ENCODE peak calls at places on chromosomes 4 and X, in four cellular contexts. One of them, this sample, is unnamed.

GRCh38 chr4:38008493-38009120 is 48.4 kb downstream of the PTTG2 start:
- DNase-seq in upper lobe of right lung: no peak
- DNase-seq in fibroblast of lung: no peak
- DNase-seq in cardiac muscle cell: no peak
- DNase-seq in this sample: no peak

GRCh38 chr4:26226978-26227377 is 93.8 kb upstream of the RBPJ start:
- DNase-seq in cardiac muscle cell: no peak
- DNase-seq in upper lobe of right lung: no peak
- DNase-seq in fibroblast of lung: no peak
- DNase-seq in this sample: no peak

GRCh38 chr4:7538518-7538917 is 103.8 kb upstream of the PSAPL1 start:
- DNase-seq in fibroblast of lung: no peak
- DNase-seq in cardiac muscle cell: no peak
- DNase-seq in upper lobe of right lung: no peak
- DNase-seq in this sample: no peak

GRCh38 chrX:27995611-27996010 is 14.4 kb upstream of the DCAF8L1 start:
- DNase-seq in cardiac muscle cell: no peak
- DNase-seq in fibroblast of lung: no peak
- DNase-seq in upper lobe of right lung: no peak
- DNase-seq in this sample: no peak

GRCh38 chr4:12761694-12762093 is 722.4 kb downstream of the RAB28 start:
- DNase-seq in cardiac muscle cell: no peak
- DNase-seq in upper lobe of right lung: no peak
- DNase-seq in fibroblast of lung: no peak
- DNase-seq in this sample: no peak

GRCh38 chr4:181807771-181808170 is 435.4 kb upstream of the TENM3 start:
- DNase-seq in cardiac muscle cell: no peak
- DNase-seq in upper lobe of right lung: no peak
- DNase-seq in fibroblast of lung: no peak
- DNase-seq in this sample: no peak

GRCh38 chrX:270848-271367 is 10.3 kb upstream of the PLCXD1 start:
- DNase-seq in upper lobe of right lung: peak; percentile 84
- DNase-seq in fibroblast of lung: no peak
- DNase-seq in cardiac muscle cell: no peak
- DNase-seq in this sample: no peak

GRCh38 chr4:78569291-78569821 is 17.8 kb downstream of the ANXA3 start:
- DNase-seq in fibroblast of lung: peak; percentile 69
- DNase-seq in upper lobe of right lung: no peak
- DNase-seq in cardiac muscle cell: no peak
- DNase-seq in this sample: no peak

GRCh38 chr4:85952518-85952917 is 407.3 kb downstream of the MAPK10 start:
- DNase-seq in cardiac muscle cell: no peak
- DNase-seq in fibroblast of lung: peak; percentile 73
- DNase-seq in upper lobe of right lung: no peak
- DNase-seq in this sample: no peak

GRCh38 chr4:158610790-158611189 is 60.9 kb downstream of the C4orf46 start:
- DNase-seq in upper lobe of right lung: no peak
- DNase-seq in fibroblast of lung: peak; percentile 6
- DNase-seq in cardiac muscle cell: no peak
- DNase-seq in this sample: peak; percentile 16

GRCh38 chr4:38788327-38788726 is 5.5 kb upstream of the TLR10 start:
- DNase-seq in fibroblast of lung: peak; percentile 25
- DNase-seq in upper lobe of right lung: no peak
- DNase-seq in cardiac muscle cell: no peak
- DNase-seq in this sample: no peak

GRCh38 chr4:54225671-54226398 is 3.3 kb upstream of the PDGFRA start:
- DNase-seq in upper lobe of right lung: no peak
- DNase-seq in fibroblast of lung: peak; percentile 34
- DNase-seq in cardiac muscle cell: peak; percentile 31
- DNase-seq in this sample: no peak

GRCh38 chr4:122662701-122663100 is 41.8 kb upstream of the IL21 start:
- DNase-seq in cardiac muscle cell: no peak
- DNase-seq in upper lobe of right lung: no peak
- DNase-seq in fibroblast of lung: no peak
- DNase-seq in this sample: no peak

GRCh38 chrX:69961365-69962072 is 88.2 kb downstream of the AWAT2 start:
- DNase-seq in upper lobe of right lung: no peak
- DNase-seq in fibroblast of lung: peak; percentile 0
- DNase-seq in cardiac muscle cell: no peak
- DNase-seq in this sample: peak; percentile 0

GRCh38 chr4:124295413-124295812 is 417.1 kb downstream of the ANKRD50 start:
- DNase-seq in fibroblast of lung: no peak
- DNase-seq in cardiac muscle cell: no peak
- DNase-seq in upper lobe of right lung: no peak
- DNase-seq in this sample: no peak

GRCh38 chr4:40546506-40546905 is 83.2 kb downstream of the RBM47 start:
- DNase-seq in upper lobe of right lung: no peak
- DNase-seq in fibroblast of lung: no peak
- DNase-seq in cardiac muscle cell: no peak
- DNase-seq in this sample: no peak

GRCh38 chrX:104166735-104167436 is 633 bp downstream of the FAM199X start:
- DNase-seq in upper lobe of right lung: no peak
- DNase-seq in fibroblast of lung: no peak
- DNase-seq in cardiac muscle cell: no peak
- DNase-seq in this sample: no peak

GRCh38 chr4:183532823-183533222 is 28.0 kb downstream of the ING2 start:
- DNase-seq in fibroblast of lung: peak; percentile 56
- DNase-seq in cardiac muscle cell: no peak
- DNase-seq in upper lobe of right lung: no peak
- DNase-seq in this sample: no peak

GRCh38 chr4:5568931-5569330 is 139.4 kb downstream of the EVC2 start:
- DNase-seq in fibroblast of lung: no peak
- DNase-seq in upper lobe of right lung: no peak
- DNase-seq in cardiac muscle cell: no peak
- DNase-seq in this sample: no peak

GRCh38 chr4:61533140-61533539 is 333.0 kb downstream of the ADGRL3 start:
- DNase-seq in cardiac muscle cell: no peak
- DNase-seq in upper lobe of right lung: no peak
- DNase-seq in fibroblast of lung: no peak
- DNase-seq in this sample: no peak

GRCh38 chr4:128191115-128191897 is 96.3 kb downstream of the PGRMC2 start:
- DNase-seq in cardiac muscle cell: peak; percentile 66
- DNase-seq in fibroblast of lung: peak; percentile 78
- DNase-seq in upper lobe of right lung: no peak
- DNase-seq in this sample: peak; percentile 80

GRCh38 chr4:146545102-146545501 is 23.4 kb upstream of the SLC10A7 start:
- DNase-seq in upper lobe of right lung: no peak
- DNase-seq in fibroblast of lung: peak; percentile 27
- DNase-seq in cardiac muscle cell: peak; percentile 21
- DNase-seq in this sample: peak; percentile 64

GRCh38 chrX:12971282-12972003 is 3.5 kb upstream of the TMSB4X start:
- DNase-seq in upper lobe of right lung: peak; percentile 65
- DNase-seq in fibroblast of lung: no peak
- DNase-seq in cardiac muscle cell: no peak
- DNase-seq in this sample: peak; percentile 72

DNA sequence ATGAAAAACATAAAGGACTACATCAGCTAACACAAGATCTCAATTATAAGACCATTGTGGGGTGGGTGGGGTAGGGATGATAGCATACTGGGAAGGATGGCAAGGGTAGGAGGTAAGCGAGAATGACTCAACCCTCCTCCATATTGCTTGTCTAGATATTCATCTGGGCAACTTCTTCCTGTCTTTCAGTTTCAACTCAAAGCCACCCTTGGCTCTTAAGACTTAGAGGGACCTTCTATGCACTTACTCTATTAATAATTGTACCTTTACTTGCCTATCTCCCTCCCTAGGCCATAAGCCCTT is 87.5 kb upstream of the ETNPPL start:
- DNase-seq in fibroblast of lung: no peak
- DNase-seq in upper lobe of right lung: no peak
- DNase-seq in cardiac muscle cell: no peak
- DNase-seq in this sample: no peak
- H3K4me3 ChIP-seq in fibroblast of lung: no peak overlapping the region
- H3K4me3 ChIP-seq in upper lobe of right lung: no peak overlapping the region
- H3K4me3 ChIP-seq in cardiac muscle cell: no peak overlapping the region
- H3K4me3 ChIP-seq in this sample: no peak overlapping the region

DNA sequence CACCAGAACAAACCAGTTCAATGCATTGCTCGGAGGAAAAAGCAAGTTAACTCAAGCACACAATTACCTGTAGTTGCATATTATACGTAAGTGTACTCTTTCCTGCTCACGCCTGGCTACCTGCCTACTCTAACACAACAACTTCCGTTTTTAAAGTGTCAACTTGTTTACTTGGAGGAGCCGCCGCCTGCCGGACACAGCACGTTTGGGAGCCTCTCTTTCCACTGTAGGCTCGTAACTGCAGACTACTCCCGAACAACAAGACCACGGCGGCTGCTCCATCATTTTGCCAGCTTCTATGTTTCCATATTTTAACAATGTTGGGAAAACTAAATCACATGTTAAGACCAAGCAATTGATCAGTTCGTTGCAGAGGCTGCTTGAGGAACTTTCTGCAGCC is 882 bp downstream of the MTNR1A start:
- DNase-seq in upper lobe of right lung: no peak
- DNase-seq in fibroblast of lung: peak; percentile 20
- DNase-seq in cardiac muscle cell: peak; percentile 46
- DNase-seq in this sample: no peak
- TF ChIP-seq CTCF in upper lobe of right lung: no peak
- TF ChIP-seq CTCF in fibroblast of lung: peak; percentile 13
- TF ChIP-seq CTCF in cardiac muscle cell: peak; percentile 25
- TF ChIP-seq CTCF in this sample: no peak

GRCh38 chrX:40084471-40084870 is 13.3 kb downstream of the BCOR start:
- DNase-seq in cardiac muscle cell: no peak
- DNase-seq in upper lobe of right lung: no peak
- DNase-seq in fibroblast of lung: no peak
- DNase-seq in this sample: no peak

GRCh38 chrX:40083979-40084359 is 13.8 kb downstream of the BCOR start:
- DNase-seq in cardiac muscle cell: no peak
- DNase-seq in fibroblast of lung: no peak
- DNase-seq in upper lobe of right lung: no peak
- DNase-seq in this sample: no peak

GRCh38 chrX:40085714-40086113 is 12.0 kb downstream of the BCOR start:
- DNase-seq in upper lobe of right lung: no peak
- DNase-seq in cardiac muscle cell: no peak
- DNase-seq in fibroblast of lung: no peak
- DNase-seq in this sample: no peak

GRCh38 chrX:40086569-40087335 is 11.0 kb downstream of the BCOR start:
- DNase-seq in upper lobe of right lung: no peak
- DNase-seq in fibroblast of lung: peak; percentile 79
- DNase-seq in cardiac muscle cell: no peak
- DNase-seq in this sample: no peak

GRCh38 chrX:40085086-40085551 is 12.6 kb downstream of the BCOR start:
- DNase-seq in upper lobe of right lung: no peak
- DNase-seq in cardiac muscle cell: no peak
- DNase-seq in fibroblast of lung: peak; percentile 89
- DNase-seq in this sample: no peak
- H3K4me3 ChIP-seq in upper lobe of right lung: no peak overlapping the region
- H3K4me3 ChIP-seq in cardiac muscle cell: no peak overlapping the region
- H3K4me3 ChIP-seq in fibroblast of lung: no peak overlapping the region
- H3K4me3 ChIP-seq in this sample: no peak overlapping the region

GRCh38 chrX:72376124-72376523 is 70.4 kb upstream of the CITED1 start:
- DNase-seq in fibroblast of lung: no peak
- DNase-seq in cardiac muscle cell: no peak
- DNase-seq in upper lobe of right lung: no peak
- DNase-seq in this sample: no peak
- TF ChIP-seq CTCF in fibroblast of lung: no peak
- TF ChIP-seq CTCF in cardiac muscle cell: no peak
- TF ChIP-seq CTCF in upper lobe of right lung: no peak
- TF ChIP-seq CTCF in this sample: no peak

GRCh38 chrX:122440832-122441231 is 743.2 kb upstream of the GRIA3 start:
- DNase-seq in fibroblast of lung: no peak
- DNase-seq in cardiac muscle cell: no peak
- DNase-seq in upper lobe of right lung: no peak
- DNase-seq in this sample: no peak
- H3K4me3 ChIP-seq in fibroblast of lung: no peak overlapping the region
- H3K4me3 ChIP-seq in cardiac muscle cell: no peak overlapping the region
- H3K4me3 ChIP-seq in upper lobe of right lung: no peak overlapping the region
- H3K4me3 ChIP-seq in this sample: no peak overlapping the region

GRCh38 chr4:68494688-68495087 is 47.4 kb downstream of the TMPRSS11E start:
- DNase-seq in upper lobe of right lung: no peak
- DNase-seq in cardiac muscle cell: no peak
- DNase-seq in fibroblast of lung: no peak
- DNase-seq in this sample: peak; percentile 18

GRCh38 chr4:68499021-68499420 is 51.8 kb downstream of the TMPRSS11E start:
- DNase-seq in cardiac muscle cell: no peak
- DNase-seq in upper lobe of right lung: no peak
- DNase-seq in fibroblast of lung: no peak
- DNase-seq in this sample: no peak

DNA sequence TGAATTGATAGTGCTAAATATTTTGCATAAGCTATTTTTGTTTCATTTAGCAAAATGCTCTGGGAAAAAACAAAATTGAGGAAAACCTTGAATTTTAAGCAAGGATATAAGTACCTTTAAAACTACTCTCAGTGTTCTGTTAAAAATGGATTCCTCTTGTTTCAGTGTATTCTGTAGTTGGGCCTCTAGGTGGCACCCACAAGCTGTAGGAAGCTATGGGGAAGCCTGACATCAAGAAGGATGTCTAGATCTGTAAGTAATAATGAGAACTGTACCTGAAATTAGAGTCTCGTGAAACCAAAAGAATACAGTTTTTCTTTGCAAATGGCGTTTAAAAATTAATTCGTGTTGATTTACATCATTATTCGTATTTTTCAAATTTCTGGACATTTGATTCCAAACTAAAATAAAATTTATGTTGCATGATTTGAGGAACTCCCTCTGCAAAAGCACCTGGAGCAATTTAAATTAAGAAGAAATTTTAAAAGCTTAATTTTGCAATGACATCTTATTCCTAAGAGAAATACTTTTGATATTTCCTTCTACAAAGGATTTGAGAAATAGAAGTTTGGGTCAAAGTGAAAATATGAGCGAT is 51.2 kb downstream of the TMPRSS11E start:
- DNase-seq in fibroblast of lung: peak; percentile 63
- DNase-seq in upper lobe of right lung: no peak
- DNase-seq in cardiac muscle cell: peak; percentile 69
- DNase-seq in this sample: peak; percentile 90
- TF ChIP-seq CTCF in fibroblast of lung: peak; percentile 92
- TF ChIP-seq CTCF in upper lobe of right lung: peak; percentile 86
- TF ChIP-seq CTCF in cardiac muscle cell: peak; percentile 85
- TF ChIP-seq CTCF in this sample: peak; percentile 77

DNA sequence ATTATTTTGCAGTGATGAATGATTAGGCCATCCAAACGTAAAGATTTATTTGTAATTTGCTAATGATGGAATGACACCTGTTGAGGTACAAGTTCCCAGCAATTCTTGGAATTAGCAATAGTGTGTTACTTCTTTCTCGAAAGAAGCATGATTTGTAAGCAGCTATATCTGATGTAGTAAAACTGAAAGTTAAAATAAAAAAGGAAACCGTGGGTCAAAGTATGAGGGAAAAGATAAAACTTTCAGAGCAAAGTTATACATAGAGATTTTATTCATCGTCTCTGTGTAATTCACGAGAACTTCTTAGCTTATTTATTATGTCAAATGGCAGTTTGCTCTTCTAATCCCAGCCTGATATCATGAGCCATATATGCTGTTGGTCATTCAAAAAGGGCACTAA is 59.0 kb downstream of the NFKB1 start:
- DNase-seq in upper lobe of right lung: no peak
- DNase-seq in cardiac muscle cell: no peak
- DNase-seq in fibroblast of lung: no peak
- DNase-seq in this sample: no peak
- H3K4me3 ChIP-seq in upper lobe of right lung: no peak overlapping the region
- H3K4me3 ChIP-seq in cardiac muscle cell: no peak overlapping the region
- H3K4me3 ChIP-seq in fibroblast of lung: no peak overlapping the region
- H3K4me3 ChIP-seq in this sample: no peak overlapping the region